ENCODE peak calls at places on chromosomes 6 and 20, in six cellular contexts. E is stomach, I is GM23338, N is HepG2, A is sigmoid colon, F is HCT116. M is an unnamed sample.

GRCh38 chr6:55531496-55531895 is 47.5 kb downstream of the HMGCLL1 start:
- DNase-seq in F (no peak), N (no peak), E (no peak), I (no peak), A (no peak), M (no peak)

GRCh38 chr6:36516991-36517390 is 30.3 kb downstream of the STK38 start:
- DNase-seq in F (no peak), I (no peak), N (no peak), A (no peak), E (no peak), M (no peak)

GRCh38 chr20:62980970-62981369 is 25.8 kb downstream of the BHLHE23 start:
- DNase-seq in A (no peak), N (no peak), I (peak), F (no peak), E (no peak), M (no peak)

GRCh38 chr20:41169184-41169690 is 31.9 kb downstream of the PLCG1 start:
- DNase-seq in I (no peak), N (no peak), F (no peak), A (no peak), E (no peak), M (no peak)

GRCh38 chr6:10138917-10139316 is 276.0 kb downstream of the TFAP2A start:
- DNase-seq in I (no peak), N (no peak), F (no peak), E (no peak), A (no peak), M (no peak)

GRCh38 chr20:57402206-57403125 is 11.3 kb downstream of the RBM38 start:
- DNase-seq in N (no peak), E (no peak), A (peak), I (no peak), F (no peak), M (no peak)

GRCh38 chr6:143271024-143271423 is 179.5 kb downstream of the ADAT2 start:
- DNase-seq in I (no peak), N (peak), F (no peak), A (no peak), E (no peak), M (no peak)

GRCh38 chr20:37853823-37854375 is 49.0 kb upstream of the VSTM2L start:
- DNase-seq in I (no peak), E (no peak), F (no peak), A (no peak), N (no peak), M (no peak)

GRCh38 chr6:7106752-7107577 is 796 bp upstream of the RREB1 start:
- DNase-seq in N (no peak), I (peak), E (no peak), F (no peak), A (peak), M (peak)

GRCh38 chr6:110180228-110181008 is at the start of gene CDC40:
- DNase-seq in E (peak), F (no peak), A (peak), N (peak), I (no peak), M (peak)

GRCh38 chr20:58893355-58894151 is 41.0 kb downstream of the GNAS start:
- DNase-seq in N (no peak), A (no peak), F (no peak), I (no peak), E (no peak), M (no peak)

GRCh38 chr6:17015551-17016381 is 86.1 kb upstream of the STMND1 start:
- DNase-seq in F (no peak), N (no peak), E (no peak), A (no peak), I (peak), M (no peak)

GRCh38 chr6:44053760-44054556 is 73.3 kb downstream of the MRPL14 start:
- DNase-seq in I (no peak), F (no peak), A (no peak), E (no peak), N (no peak), M (no peak)

GRCh38 chr6:134875367-134875766 is 74.5 kb downstream of the ALDH8A1 start:
- DNase-seq in E (no peak), F (no peak), N (no peak), I (no peak), A (no peak), M (peak)

GRCh38 chr6:111872521-111873177 is 603 bp downstream of the FYN start:
- DNase-seq in A (peak), F (no peak), N (no peak), I (no peak), E (no peak), M (no peak)

GRCh38 chr6:157264701-157265100 is 58.6 kb downstream of the TMEM242 start:
- DNase-seq in N (no peak), A (peak), F (no peak), I (no peak), E (peak), M (no peak)

GRCh38 chr20:57214427-57214826 is 52.0 kb downstream of the BMP7 start:
- DNase-seq in N (no peak), E (no peak), I (no peak), A (no peak), F (no peak), M (no peak)

GRCh38 chr20:11754451-11754850 is 163.2 kb upstream of the BTBD3 start:
- DNase-seq in F (no peak), I (peak), A (no peak), N (no peak), E (no peak), M (no peak)

GRCh38 chr20:43983359-43983758 is 68.7 kb downstream of the TOX2 start:
- DNase-seq in F (no peak), N (no peak), E (no peak), A (no peak), I (peak), M (no peak)
- TF ChIP-seq CTCF in F (no peak), N (peak), E (no peak), A (peak), I (peak), M (no peak)

GRCh38 chr20:47224857-47225256 is 131.6 kb downstream of the ZMYND8 start:
- DNase-seq in I (no peak), N (no peak), A (no peak), F (no peak), E (no peak), M (no peak)

GRCh38 chr20:47223896-47224295 is 132.6 kb downstream of the ZMYND8 start:
- DNase-seq in N (no peak), E (no peak), I (no peak), A (no peak), F (no peak), M (no peak)

GRCh38 chr20:47225458-47225857 is 131.0 kb downstream of the ZMYND8 start:
- DNase-seq in N (no peak), I (no peak), E (no peak), A (no peak), F (no peak), M (no peak)

GRCh38 chr20:47222728-47223127 is 133.8 kb downstream of the ZMYND8 start:
- DNase-seq in N (no peak), F (no peak), A (no peak), I (no peak), E (no peak), M (no peak)

DNA sequence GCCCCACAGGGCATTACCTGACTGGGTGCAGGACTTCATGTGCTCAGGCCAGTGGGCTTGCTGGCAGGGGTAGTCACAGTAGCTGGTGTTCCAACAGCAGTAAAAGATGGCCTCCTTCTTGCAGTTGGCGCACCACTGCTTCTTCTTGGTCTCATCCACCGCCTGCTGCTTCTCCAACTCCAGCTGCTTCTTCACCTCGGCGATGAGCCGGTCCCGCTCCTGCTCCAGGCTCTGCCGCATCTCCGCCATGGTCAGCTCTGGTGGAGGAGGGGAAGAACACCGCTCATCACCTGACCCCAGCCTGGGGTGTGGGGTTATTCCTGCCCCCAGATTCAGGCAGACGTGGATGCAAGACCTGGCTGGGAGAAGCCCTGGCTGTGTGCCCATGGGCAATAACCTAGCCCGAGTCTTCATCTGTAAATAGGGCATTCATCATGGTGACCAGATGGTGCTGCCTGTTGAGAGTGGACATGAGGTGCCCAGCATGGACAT is 132.2 kb downstream of the ZMYND8 start:
- DNase-seq in E (no peak), I (no peak), N (no peak), F (no peak), A (no peak), M (no peak)
- TF ChIP-seq POLR2AphosphoS5 in E (no peak), I (no peak), N (no peak), F (no peak), A (no peak), M (no peak)

GRCh38 chr6:3748208-3748701 is 3.3 kb downstream of the PXDC1 start:
- DNase-seq in F (peak), E (peak), N (peak), A (no peak), I (peak), M (peak)
- TF ChIP-seq CTCF in F (peak), E (peak), N (peak), A (peak), I (peak), M (peak)

GRCh38 chr20:52476074-52476751 is 284.6 kb upstream of the ZFP64 start:
- DNase-seq in I (no peak), E (no peak), N (no peak), A (no peak), F (no peak), M (no peak)

GRCh38 chr20:52470561-52470960 is 279.0 kb upstream of the ZFP64 start:
- DNase-seq in E (no peak), I (no peak), A (no peak), N (no peak), F (no peak), M (no peak)

GRCh38 chr20:52469143-52469542 is 277.6 kb upstream of the ZFP64 start:
- DNase-seq in A (no peak), I (peak), N (no peak), F (no peak), E (no peak), M (no peak)

GRCh38 chr20:52473171-52473570 is 281.6 kb upstream of the ZFP64 start:
- DNase-seq in F (no peak), N (no peak), A (no peak), I (no peak), E (no peak), M (no peak)
- TF ChIP-seq POLR2AphosphoS5 in F (no peak), N (no peak), A (no peak), I (no peak), E (no peak), M (no peak)

DNA sequence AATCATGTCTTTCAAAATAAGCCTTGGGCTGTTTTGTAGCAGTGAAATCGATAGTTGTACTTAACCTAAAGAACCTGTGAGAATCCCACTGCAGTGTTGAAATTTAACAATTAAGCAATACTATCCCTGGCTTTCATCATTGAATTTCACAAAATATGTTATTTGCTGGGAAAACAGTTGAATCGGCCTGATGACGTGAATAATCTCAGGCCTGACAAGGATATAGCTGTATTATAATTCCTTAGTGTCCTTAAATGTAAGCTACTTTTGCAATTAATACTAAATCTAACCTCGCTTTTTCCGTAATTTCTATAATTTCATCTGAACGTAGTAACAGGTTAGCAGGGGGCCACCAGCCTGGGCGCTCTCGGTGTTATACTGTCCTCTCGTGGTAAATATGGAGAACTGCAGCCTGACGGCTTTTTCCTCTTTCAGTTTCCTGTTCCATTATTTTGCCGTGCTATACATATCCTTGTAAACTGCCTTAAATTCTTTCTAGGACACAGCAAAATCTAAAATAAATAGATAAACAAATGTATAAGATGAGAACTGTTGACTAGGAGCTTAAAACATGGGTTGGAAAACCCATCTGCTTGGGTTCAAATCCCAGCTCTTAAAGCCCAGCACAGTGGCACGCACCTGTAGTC is 24.0 kb downstream of the MTFR2 start:
- DNase-seq in A (peak), I (peak), F (peak), E (peak), N (peak), M (peak)
- TF ChIP-seq CTCF in A (peak), I (peak), F (peak), E (peak), N (peak), M (peak)

DNA sequence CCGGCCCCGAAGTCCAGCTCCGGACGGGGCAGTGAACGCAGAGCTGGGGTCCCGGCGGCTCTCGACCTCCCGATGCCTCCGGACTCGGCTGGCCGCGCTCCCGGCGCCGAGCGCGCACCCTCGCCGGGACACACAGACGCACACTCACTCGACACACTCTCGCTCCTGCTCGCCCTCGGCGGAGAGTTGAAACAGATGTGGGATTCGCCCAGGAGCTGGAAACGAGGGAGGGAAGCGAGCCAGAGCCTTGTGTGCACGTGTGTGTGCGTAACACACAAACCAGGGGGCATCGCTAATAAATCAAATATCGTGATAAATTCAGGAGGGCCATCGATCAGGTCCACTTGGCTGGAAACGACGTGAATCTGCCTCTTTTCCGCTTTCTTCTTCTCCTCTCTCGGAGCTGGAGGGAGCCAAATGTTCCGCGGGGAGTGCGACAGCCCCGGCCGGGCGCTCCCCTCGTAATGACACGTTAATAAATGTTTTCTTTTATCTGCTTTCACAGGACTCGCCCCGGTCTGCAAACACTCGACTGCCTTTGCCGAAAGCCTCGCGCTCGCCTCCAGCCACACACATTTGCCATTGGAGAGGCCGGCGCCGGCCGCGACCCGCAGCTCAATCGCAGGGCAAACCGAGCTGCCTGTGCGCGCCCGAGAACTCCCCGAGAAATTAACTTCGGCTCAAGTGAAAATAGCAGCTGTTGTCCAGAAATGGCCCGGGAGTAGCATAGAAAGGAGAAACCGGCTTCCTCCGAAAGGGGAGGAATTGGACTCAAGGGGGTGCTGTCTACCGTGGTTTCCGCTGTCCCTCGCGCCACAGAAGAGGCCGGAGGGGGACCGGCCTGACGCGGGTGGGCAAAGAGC is 850 bp upstream of the SULF2 start:
- DNase-seq in N (peak), E (peak), A (peak), I (peak), F (peak), M (peak)
- TF ChIP-seq POLR2AphosphoS5 in N (no peak), E (no peak), A (peak), I (no peak), F (no peak), M (no peak)

M was measured in HL-60.